ENCODE peak calls at places on chromosome 16, in seven cellular contexts. Z is left colon, X is non-pigmented ciliary epithelial cell, W is T-helper 2 cell, K is activated T-cell treated with anti-CD3 and anti-CD28 coated beads for 48 hours, E is neural crest cell, H is progenitor cell of endocrine pancreas. O is an unnamed sample.

GRCh38 chr16:80887062-80887461 is 82.7 kb upstream of the CDYL2 start:
- DNase-seq in W (no peak), E (no peak), X (no peak), K (no peak), H (no peak), Z (no peak), O (no peak)

GRCh38 chr16:47057631-47057996 is 84.1 kb upstream of the DNAJA2 start:
- DNase-seq in H (no peak), Z (no peak), W (no peak), X (no peak), E (no peak), K (no peak), O (no peak)

GRCh38 chr16:84484579-84485254 is 19.7 kb downstream of the MEAK7 start:
- DNase-seq in K (no peak), X (peak; percentile 36), H (peak; percentile 47), W (no peak), E (peak; percentile 69), Z (peak; percentile 62), O (peak; percentile 57)

GRCh38 chr16:69351309-69352027 is at the start of gene TMED6:
- DNase-seq in Z (peak; percentile 67), E (no peak), H (no peak), W (no peak), K (no peak), X (no peak), O (no peak)

GRCh38 chr16:29664133-29664912 is 1.3 kb downstream of the SPN start:
- DNase-seq in Z (peak; percentile 39), K (peak; percentile 52), W (peak; percentile 34), X (no peak), H (no peak), E (peak; percentile 23), O (no peak)

GRCh38 chr16:20410153-20410723 is 904 bp downstream of the ACSM5 start:
- DNase-seq in K (no peak), W (no peak), H (no peak), Z (no peak), E (no peak), X (no peak), O (peak; percentile 14)

GRCh38 chr16:59905131-59905530 is 1171.0 kb upstream of the GOT2 start:
- DNase-seq in E (no peak), X (no peak), H (no peak), Z (no peak), K (no peak), W (no peak), O (peak; percentile 29)

GRCh38 chr16:5069048-5069447 is 2.6 kb upstream of the ALG1 start:
- DNase-seq in W (no peak), Z (no peak), H (no peak), X (no peak), E (no peak), K (no peak), O (no peak)

GRCh38 chr16:88963583-88963982 is 13.4 kb downstream of the CBFA2T3 start:
- DNase-seq in E (no peak), X (no peak), W (no peak), Z (no peak), K (no peak), H (no peak), O (peak; percentile 37)

O was measured in ELR.